ENCODE peak calls at places on chromosomes 3 and 15, in ten cellular contexts. Z is epithelial cell of esophagus; X is lung; C is suprapubic skin; E is CD4-positive, alpha-beta memory T cell; P is endodermal cell; H is right cardiac atrium; J is GM06990; Y is astrocyte of the spinal cord; M is dorsolateral prefrontal cortex. Q is an unnamed sample.

GRCh38 chr3:174397848-174398247 is 461.3 kb upstream of the NAALADL2 start:
- DNase-seq in Z (peak; percentile 58), X (no peak), C (no peak), E (no peak), P (no peak), H (no peak), J (no peak), Y (peak; percentile 45), M (no peak), Q (no peak)

GRCh38 chr15:32718822-32719716 is 1.3 kb downstream of the GREM1 start:
- DNase-seq in Z (peak; percentile 24), X (no peak), C (no peak), E (no peak), P (peak; percentile 77), H (no peak), J (no peak), Y (peak; percentile 34), M (no peak), Q (peak; percentile 33)

GRCh38 chr3:195715583-195716266 is 5.1 kb upstream of the MUC20 start:
- DNase-seq in Z (peak; percentile 73), X (no peak), C (no peak), E (no peak), P (peak; percentile 42), H (no peak), J (no peak), Y (no peak), M (no peak), Q (peak; percentile 74)

GRCh38 chr3:141686477-141687280 is 51.4 kb upstream of the RNF7 start:
- DNase-seq in Z (peak; percentile 39), X (peak; percentile 69), C (no peak), E (no peak), P (no peak), H (peak; percentile 76), J (peak; percentile 9), Y (peak; percentile 68), M (peak; percentile 84), Q (peak; percentile 93)

GRCh38 chr3:14549256-14549931 is 9.3 kb upstream of the GRIP2 start:
- DNase-seq in Z (no peak), X (no peak), C (no peak), E (no peak), P (no peak), H (no peak), J (no peak), Y (no peak), M (no peak), Q (no peak)

GRCh38 chr3:100093826-100094225 is 20.5 kb downstream of the FILIP1L start:
- DNase-seq in Z (peak; percentile 19), X (no peak), C (no peak), E (no peak), P (no peak), H (no peak), J (no peak), Y (no peak), M (no peak), Q (peak; percentile 58)

GRCh38 chr3:106510206-106510605 is 641.4 kb upstream of the CBLB start:
- DNase-seq in Z (no peak), X (no peak), C (no peak), E (no peak), P (no peak), H (no peak), J (no peak), Y (no peak), M (no peak), Q (peak; percentile 68)

GRCh38 chr15:73120269-73120668 is 68.0 kb downstream of the NEO1 start:
- DNase-seq in Z (no peak), X (no peak), C (no peak), E (no peak), P (no peak), H (no peak), J (no peak), Y (no peak), M (no peak), Q (no peak)

GRCh38 chr3:134258761-134259347 is 8.2 kb upstream of the RYK start:
- DNase-seq in Z (peak; percentile 49), X (no peak), C (no peak), E (no peak), P (no peak), H (no peak), J (no peak), Y (no peak), M (no peak), Q (no peak)

GRCh38 chr3:50369271-50369670 is 9.9 kb upstream of the TMEM115 start:
- DNase-seq in Z (peak; percentile 65), X (no peak), C (no peak), E (no peak), P (no peak), H (no peak), J (no peak), Y (no peak), M (no peak), Q (no peak)

GRCh38 chr3:50359760-50360110 is 414 bp upstream of the TMEM115 start:
- DNase-seq in Z (no peak), X (no peak), C (no peak), E (no peak), P (no peak), H (no peak), J (no peak), Y (no peak), M (no peak), Q (no peak)

GRCh38 chr3:50365842-50366220 is 6.5 kb upstream of the TMEM115 start:
- DNase-seq in Z (no peak), X (no peak), C (no peak), E (no peak), P (no peak), H (no peak), J (no peak), Y (no peak), M (no peak), Q (no peak)

GRCh38 chr3:50365080-50365841 is 5.9 kb upstream of the TMEM115 start:
- DNase-seq in Z (peak; percentile 95), X (peak; percentile 76), C (peak; percentile 93), E (peak; percentile 95), P (peak; percentile 98), H (peak; percentile 85), J (peak; percentile 83), Y (peak; percentile 60), M (peak; percentile 45), Q (no peak)

DNA sequence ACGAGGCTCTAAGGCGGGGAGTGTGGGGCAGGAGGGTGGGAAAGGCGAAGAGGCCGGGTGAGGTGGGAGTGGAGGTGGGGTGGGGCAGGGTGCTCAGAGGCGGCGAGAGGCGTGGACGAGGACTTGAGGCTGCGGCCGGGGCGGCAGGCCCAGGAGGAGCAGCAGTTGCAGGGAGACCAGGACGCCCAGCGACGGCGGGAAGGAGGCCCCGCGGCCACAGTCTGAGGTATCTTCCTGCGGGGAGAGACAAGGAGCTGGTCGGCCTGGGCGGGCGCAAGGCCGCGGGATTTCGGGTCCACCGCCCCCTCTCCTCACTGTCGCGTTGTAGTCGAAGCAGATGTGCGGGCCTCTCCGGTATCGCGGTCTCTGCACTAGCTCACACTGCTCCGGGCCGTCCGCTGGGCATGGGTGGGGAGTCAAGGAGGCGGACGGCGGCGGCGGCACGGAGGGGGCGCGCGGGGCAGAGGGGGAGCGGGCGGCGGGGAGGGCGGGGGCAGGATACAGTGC is 5.3 kb upstream of the TMEM115 start:
- DNase-seq in Z (no peak), X (no peak), C (no peak), E (no peak), P (peak; percentile 83), H (no peak), J (no peak), Y (no peak), M (no peak), Q (no peak)
- H3K4me3 ChIP-seq in Z (peak overlapping the region; percentile 68), X (no peak overlapping the region), C (peak overlapping the region; percentile 72), E (peak overlapping the region; percentile 100), P (no peak overlapping the region), H (peak overlapping the region; percentile 33), J (peak overlapping the region; percentile 61), Y (peak overlapping the region; percentile 31), M (peak overlapping the region; percentile 48), Q (no peak overlapping the region)

GRCh38 chr3:36909181-36909580 is 35.7 kb downstream of the TRANK1 start:
- DNase-seq in Z (no peak), X (no peak), C (no peak), E (no peak), P (peak; percentile 23), H (no peak), J (no peak), Y (no peak), M (no peak), Q (no peak)
- H3K4me3 ChIP-seq in Z (no peak overlapping the region), X (no peak overlapping the region), C (no peak overlapping the region), E (no peak overlapping the region), P (no peak overlapping the region), H (no peak overlapping the region), J (no peak overlapping the region), Y (no peak overlapping the region), M (no peak overlapping the region), Q (no peak overlapping the region)

GRCh38 chr3:66037986-66038369 is 740 bp downstream of the MAGI1 start:
- DNase-seq in Z (no peak), X (no peak), C (no peak), E (no peak), P (peak; percentile 63), H (peak; percentile 30), J (peak; percentile 48), Y (no peak), M (no peak), Q (no peak)
- H3K4me3 ChIP-seq in Z (peak overlapping the region; percentile 85), X (peak overlapping the region; percentile 84), C (peak overlapping the region; percentile 71), E (no peak overlapping the region), P (peak overlapping the region; percentile 94), H (peak overlapping the region; percentile 79), J (peak overlapping the region; percentile 64), Y (peak overlapping the region; percentile 82), M (peak overlapping the region; percentile 87), Q (peak overlapping the region; percentile 62)

GRCh38 chr15:90402806-90403205 is 14.8 kb downstream of the IQGAP1 start:
- DNase-seq in Z (no peak), X (no peak), C (no peak), E (no peak), P (no peak), H (no peak), J (no peak), Y (no peak), M (no peak), Q (peak; percentile 38)

GRCh38 chr15:90400005-90400758 is 12.1 kb downstream of the IQGAP1 start:
- DNase-seq in Z (peak; percentile 43), X (no peak), C (no peak), E (no peak), P (no peak), H (no peak), J (no peak), Y (no peak), M (no peak), Q (no peak)

GRCh38 chr15:90401499-90401898 is 13.5 kb downstream of the IQGAP1 start:
- DNase-seq in Z (no peak), X (no peak), C (no peak), E (no peak), P (no peak), H (no peak), J (no peak), Y (no peak), M (no peak), Q (no peak)

GRCh38 chr15:90400759-90401314 is 12.8 kb downstream of the IQGAP1 start:
- DNase-seq in Z (peak; percentile 92), X (peak; percentile 82), C (no peak), E (peak; percentile 88), P (peak; percentile 79), H (peak; percentile 61), J (peak; percentile 41), Y (peak; percentile 97), M (no peak), Q (peak; percentile 80)

DNA sequence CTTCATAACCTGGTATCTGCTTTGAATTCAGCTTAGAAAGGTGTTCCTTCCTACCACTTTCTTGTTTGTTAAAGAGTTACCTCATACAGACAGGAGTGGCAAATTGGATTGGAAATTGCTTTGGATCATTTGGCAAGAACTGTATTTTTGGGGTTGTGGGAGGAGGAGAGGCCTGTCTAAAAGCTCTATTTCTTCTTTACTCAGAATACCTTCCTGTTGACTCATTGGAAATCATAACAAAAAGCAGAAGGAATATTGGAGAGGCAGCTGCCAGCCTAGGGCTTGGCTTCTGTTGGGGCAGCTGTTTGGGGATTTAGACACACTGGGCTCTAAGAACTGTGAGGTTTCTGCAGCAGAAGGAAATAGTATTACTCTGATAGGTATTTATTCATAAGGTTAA is 14.2 kb downstream of the IQGAP1 start:
- DNase-seq in Z (peak; percentile 79), X (no peak), C (no peak), E (no peak), P (no peak), H (peak; percentile 61), J (no peak), Y (peak; percentile 85), M (no peak), Q (peak; percentile 90)
- H3K4me3 ChIP-seq in Z (no peak overlapping the region), X (no peak overlapping the region), C (no peak overlapping the region), E (no peak overlapping the region), P (peak overlapping the region; percentile 73), H (no peak overlapping the region), J (no peak overlapping the region), Y (no peak overlapping the region), M (no peak overlapping the region), Q (no peak overlapping the region)

Q was measured in MG63.